ENCODE peak calls at places on chromosome 11, in nine cellular contexts. C, Q, Y, P, K, X, B, G and I are unnamed samples.

GRCh38 chr11:92322225-92322624 is 97.6 kb downstream of the FAT3 start:
- DNase-seq in C (no peak), Q (peak), Y (no peak), P (no peak), K (no peak), X (no peak), B (peak), G (no peak), I (peak)

GRCh38 chr11:110463153-110463552 is 33.4 kb downstream of the FDX1 start:
- DNase-seq in C (peak), Q (no peak), Y (peak), P (no peak), K (peak), X (no peak), B (peak), G (no peak), I (peak)

GRCh38 chr11:10918698-10919097 is 60.8 kb upstream of the ZBED5 start:
- DNase-seq in C (no peak), Q (no peak), Y (no peak), P (no peak), K (no peak), X (no peak), B (peak), G (no peak), I (no peak)

GRCh38 chr11:77473001-77473800 is 693 bp downstream of the PAK1 start:
- DNase-seq in C (peak), Q (peak), Y (peak), P (no peak), K (peak), X (peak), B (no peak), G (peak), I (peak)

GRCh38 chr11:111347002-111347722 is 31.9 kb downstream of the POU2AF1 start:
- DNase-seq in C (peak), Q (no peak), Y (no peak), P (no peak), K (no peak), X (no peak), B (no peak), G (no peak), I (no peak)

GRCh38 chr11:1763336-1763795 is 361 bp downstream of the CTSD start:
- DNase-seq in C (no peak), Q (peak), Y (no peak), P (no peak), K (no peak), X (no peak), B (no peak), G (no peak), I (no peak)

GRCh38 chr11:70174846-70175764 is 28.0 kb upstream of the FADD start:
- DNase-seq in C (peak), Q (no peak), Y (no peak), P (no peak), K (no peak), X (no peak), B (no peak), G (no peak), I (no peak)

GRCh38 chr11:130217632-130218031 is 58.0 kb downstream of the ST14 start:
- DNase-seq in C (no peak), Q (no peak), Y (no peak), P (no peak), K (no peak), X (no peak), B (no peak), G (no peak), I (no peak)

GRCh38 chr11:124892750-124893454 is 4.8 kb downstream of the ROBO4 start:
- DNase-seq in C (no peak), Q (no peak), Y (no peak), P (no peak), K (no peak), X (no peak), B (no peak), G (no peak), I (no peak)

GRCh38 chr11:104856607-104857006 is 41.7 kb downstream of the CASP12 start:
- DNase-seq in C (no peak), Q (no peak), Y (no peak), P (no peak), K (no peak), X (no peak), B (peak), G (no peak), I (no peak)

GRCh38 chr11:134124660-134125451 is 56.0 kb downstream of the JAM3 start:
- DNase-seq in C (peak), Q (peak), Y (no peak), P (no peak), K (peak), X (no peak), B (no peak), G (peak), I (peak)

GRCh38 chr11:355581-356458 is 13.5 kb upstream of the B4GALNT4 start:
- DNase-seq in C (peak), Q (no peak), Y (peak), P (peak), K (peak), X (peak), B (peak), G (peak), I (peak)

GRCh38 chr11:60987577-60988277 is 16.2 kb downstream of the CD6 start:
- DNase-seq in C (peak), Q (no peak), Y (no peak), P (no peak), K (no peak), X (no peak), B (no peak), G (no peak), I (no peak)

DNA sequence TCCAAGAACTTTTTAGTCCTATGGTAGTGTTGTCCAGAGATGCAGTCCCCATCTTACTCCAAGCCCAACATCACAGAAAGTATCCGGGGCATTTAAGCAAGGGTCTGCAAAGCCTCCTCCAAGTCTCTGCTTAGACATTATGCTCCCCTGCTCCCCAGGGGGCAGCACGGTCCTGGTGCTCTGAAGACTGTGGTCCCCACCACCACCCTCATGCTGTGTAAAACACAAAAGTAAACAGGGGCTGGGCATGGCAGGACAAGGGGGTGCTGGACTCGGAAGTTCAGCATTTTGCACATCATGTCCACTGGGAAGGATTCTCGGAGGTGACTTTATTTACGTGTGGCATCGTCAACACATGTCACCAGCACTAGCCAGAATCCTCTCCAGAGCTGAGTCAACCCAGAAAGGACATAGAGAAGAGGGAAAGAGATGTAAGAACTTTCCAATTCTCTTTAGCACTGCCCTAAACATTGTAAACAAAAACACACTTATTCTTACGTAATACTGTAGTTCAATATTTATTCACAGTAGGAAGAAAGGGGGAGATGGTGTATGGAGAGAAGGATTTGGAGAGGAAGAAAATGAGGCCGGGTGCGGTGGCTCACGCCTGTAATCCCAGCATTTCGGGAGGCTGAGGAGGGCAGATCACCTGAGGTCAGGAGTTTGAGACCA is 37.7 kb downstream of the TCIRG1 start:
- DNase-seq in C (no peak), Q (no peak), Y (no peak), P (no peak), K (no peak), X (no peak), B (no peak), G (no peak), I (no peak)
- TF ChIP-seq CTCF in C (peak), Q (no peak), Y (peak), P (no peak), K (peak), X (peak), B (peak), G (peak), I (no peak)

GRCh38 chr11:18365736-18366135 is 28.6 kb upstream of the LDHA start:
- DNase-seq in C (no peak), Q (no peak), Y (no peak), P (no peak), K (no peak), X (no peak), B (no peak), G (no peak), I (no peak)
- H3K4me3 ChIP-seq in C (no peak), Q (no peak), Y (no peak), P (no peak), K (no peak), X (no peak), B (no peak), G (no peak), I (no peak)

DNA sequence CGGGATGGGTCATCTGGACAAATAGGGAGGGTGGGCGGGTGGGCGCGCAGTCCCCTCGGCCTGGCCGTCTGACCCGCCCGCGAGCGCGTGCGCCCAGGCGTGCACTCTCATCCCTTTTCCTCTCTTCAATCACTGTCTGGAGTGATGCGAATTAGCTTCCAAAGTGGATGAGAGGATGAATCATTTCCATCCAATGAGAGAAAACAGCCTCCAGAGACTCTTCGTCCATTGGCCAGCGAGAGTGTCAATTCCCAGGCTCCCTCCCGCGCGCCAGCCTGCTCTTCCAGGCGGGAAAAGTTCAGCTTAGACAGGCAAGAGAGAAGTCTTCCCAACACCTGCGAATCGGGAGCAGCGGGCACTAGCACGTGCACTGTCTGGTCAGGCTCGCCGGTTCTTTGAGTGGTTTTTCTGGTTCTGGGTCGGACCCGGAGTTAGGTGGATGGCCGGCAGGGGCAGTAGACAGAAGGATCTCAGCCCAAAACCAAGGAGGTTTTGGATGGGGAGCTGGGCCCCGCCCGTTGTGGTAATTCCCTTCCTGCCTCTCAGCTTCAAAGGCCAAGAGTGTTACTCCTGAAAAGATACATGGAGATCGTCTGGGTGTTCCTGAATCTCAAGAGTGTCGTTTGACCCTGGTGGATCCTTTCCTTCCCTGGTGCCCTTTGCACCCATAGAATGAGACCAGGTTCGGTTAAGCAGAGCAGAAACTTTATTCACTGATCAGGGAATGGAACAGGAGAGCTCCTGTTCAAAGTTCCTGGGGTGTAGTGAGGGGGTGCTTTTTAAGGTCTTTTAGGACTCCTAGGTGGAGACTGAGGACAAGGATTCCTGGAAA is 33.4 kb upstream of the GLYATL1 start:
- DNase-seq in C (peak), Q (no peak), Y (peak), P (no peak), K (peak), X (peak), B (peak), G (peak), I (peak)
- TF ChIP-seq CTCF in C (peak), Q (no peak), Y (no peak), P (peak), K (peak), X (no peak), B (peak), G (no peak), I (peak)

DNA sequence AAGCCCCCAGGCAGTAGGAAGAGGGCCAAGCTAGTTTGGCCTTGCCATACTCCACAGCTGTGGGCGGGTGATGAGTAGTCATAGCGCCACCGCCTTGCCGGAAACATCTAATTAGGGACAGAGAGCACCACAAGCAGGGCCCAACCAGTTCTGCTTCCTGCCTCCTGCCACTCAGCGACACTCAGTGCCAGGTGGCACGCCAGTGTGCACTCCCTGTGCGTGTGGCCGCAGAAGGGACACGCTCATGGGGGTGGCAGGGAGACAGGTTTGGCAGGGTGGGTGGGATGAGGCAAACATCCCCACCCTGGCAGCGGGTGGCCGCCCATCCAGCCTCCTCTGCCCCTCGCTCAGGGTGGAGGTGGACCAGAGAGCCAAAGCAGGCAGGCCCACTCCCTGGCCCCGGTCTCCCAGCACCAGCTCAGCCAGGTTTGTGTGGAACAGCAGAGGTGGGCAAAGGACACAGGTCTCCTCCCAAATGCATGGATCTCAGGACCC is 4.9 kb downstream of the OVOL1 start:
- DNase-seq in C (no peak), Q (peak), Y (peak), P (no peak), K (no peak), X (no peak), B (no peak), G (no peak), I (no peak)
- H3K4me3 ChIP-seq in C (no peak), Q (no peak), Y (no peak), P (no peak), K (no peak), X (no peak), B (no peak), G (no peak), I (no peak)